ENCODE peak calls at places on chromosomes 7 and 10, in nine cellular contexts. Q is GM23338; Y is A549; J is breast epithelium; Z is naive thymus-derived CD4-positive, alpha-beta T cell; V is epithelial cell of esophagus; N is tibial nerve; D is cardiac muscle cell; R is AG04450. T is an unnamed sample.

GRCh38 chr10:14009315-14010082 is 321.2 kb downstream of the FRMD4A start:
- DNase-seq in D (no peak), Y (no peak), J (no peak), V (peak), Q (no peak), R (peak), N (no peak), Z (peak), T (peak)

GRCh38 chr10:17227367-17228080 is 517 bp upstream of the VIM start:
- DNase-seq in N (no peak), Y (peak), R (no peak), J (no peak), Z (peak), V (no peak), D (peak), Q (peak), T (peak)

GRCh38 chr7:114182837-114183236 is 231.8 kb upstream of the FOXP2 start:
- DNase-seq in V (no peak), Q (no peak), N (no peak), R (no peak), D (peak), Z (no peak), J (no peak), Y (no peak), T (no peak)

GRCh38 chr7:151456276-151456675 is 16.3 kb upstream of the CRYGN start:
- DNase-seq in Y (no peak), N (no peak), D (no peak), R (no peak), Z (no peak), Q (no peak), V (no peak), J (no peak), T (no peak)

GRCh38 chr10:22475857-22476600 is 130.7 kb downstream of the SPAG6 start:
- DNase-seq in Z (peak), D (peak), R (no peak), Q (peak), N (no peak), V (no peak), Y (peak), J (no peak), T (no peak)

GRCh38 chr7:73560035-73560835 is 2.7 kb upstream of the BCL7B start:
- DNase-seq in Q (no peak), J (no peak), Z (no peak), R (peak), D (no peak), N (no peak), V (peak), Y (peak), T (no peak)

GRCh38 chr10:110387983-110388681 is 83.4 kb upstream of the SMNDC1 start:
- DNase-seq in R (no peak), D (no peak), Y (no peak), J (no peak), V (no peak), Z (peak), N (no peak), Q (no peak), T (no peak)

GRCh38 chr10:15439381-15439837 is 68.3 kb upstream of the FAM171A1 start:
- DNase-seq in R (no peak), D (peak), Q (peak), Z (no peak), V (peak), J (no peak), Y (peak), N (no peak), T (no peak)

GRCh38 chr7:121546632-121547340 is 150.7 kb upstream of the FAM3C start:
- DNase-seq in N (no peak), J (no peak), Y (no peak), Z (no peak), Q (no peak), R (no peak), D (no peak), V (no peak), T (no peak)

GRCh38 chr10:94370501-94370900 is 7.8 kb upstream of the NOC3L start:
- DNase-seq in Y (no peak), Q (no peak), J (no peak), N (no peak), D (no peak), R (no peak), Z (no peak), V (no peak), T (no peak)

GRCh38 chr10:51020175-51020574 is 54.1 kb upstream of the PRKG1 start:
- DNase-seq in V (no peak), Z (no peak), N (no peak), R (no peak), Y (no peak), Q (no peak), D (no peak), J (no peak), T (no peak)

GRCh38 chr10:74011762-74012161 is 13.8 kb downstream of the VCL start:
- DNase-seq in R (peak), Z (no peak), Q (no peak), N (peak), D (no peak), V (peak), J (no peak), Y (peak), T (no peak)

GRCh38 chr10:26780793-26781601 is 79.8 kb downstream of the ABI1 start:
- DNase-seq in D (no peak), Q (peak), Z (no peak), V (peak), J (no peak), N (no peak), Y (peak), R (peak), T (no peak)

GRCh38 chr10:122587099-122587725 is 26.7 kb downstream of the DMBT1 start:
- DNase-seq in V (no peak), Z (no peak), R (no peak), J (no peak), D (no peak), N (no peak), Q (no peak), Y (no peak), T (no peak)

GRCh38 chr10:123995082-123995460 is 98.3 kb downstream of the CHST15 start:
- DNase-seq in Q (no peak), R (no peak), V (no peak), N (no peak), Z (no peak), J (no peak), Y (peak), D (no peak), T (no peak)
- H3K4me3 ChIP-seq in Q (peak), R (peak), V (no peak), N (no peak), Z (peak), J (peak), Y (peak), D (no peak), T (no peak)

GRCh38 chr10:63672491-63672890 is 151.3 kb downstream of the REEP3 start:
- DNase-seq in Y (no peak), Q (no peak), N (no peak), V (no peak), D (no peak), Z (no peak), R (no peak), J (no peak), T (no peak)

GRCh38 chr10:63671317-63671937 is 150.2 kb downstream of the REEP3 start:
- DNase-seq in Z (no peak), J (no peak), D (no peak), R (peak), N (no peak), Y (no peak), V (no peak), Q (no peak), T (no peak)

GRCh38 chr10:63667596-63667995 is 146.4 kb downstream of the REEP3 start:
- DNase-seq in N (no peak), Z (no peak), D (no peak), Y (no peak), V (no peak), R (no peak), J (no peak), Q (no peak), T (no peak)

GRCh38 chr10:63668081-63668480 is 146.9 kb downstream of the REEP3 start:
- DNase-seq in R (no peak), V (no peak), J (no peak), D (no peak), Z (no peak), Y (no peak), Q (no peak), N (no peak), T (no peak)

DNA sequence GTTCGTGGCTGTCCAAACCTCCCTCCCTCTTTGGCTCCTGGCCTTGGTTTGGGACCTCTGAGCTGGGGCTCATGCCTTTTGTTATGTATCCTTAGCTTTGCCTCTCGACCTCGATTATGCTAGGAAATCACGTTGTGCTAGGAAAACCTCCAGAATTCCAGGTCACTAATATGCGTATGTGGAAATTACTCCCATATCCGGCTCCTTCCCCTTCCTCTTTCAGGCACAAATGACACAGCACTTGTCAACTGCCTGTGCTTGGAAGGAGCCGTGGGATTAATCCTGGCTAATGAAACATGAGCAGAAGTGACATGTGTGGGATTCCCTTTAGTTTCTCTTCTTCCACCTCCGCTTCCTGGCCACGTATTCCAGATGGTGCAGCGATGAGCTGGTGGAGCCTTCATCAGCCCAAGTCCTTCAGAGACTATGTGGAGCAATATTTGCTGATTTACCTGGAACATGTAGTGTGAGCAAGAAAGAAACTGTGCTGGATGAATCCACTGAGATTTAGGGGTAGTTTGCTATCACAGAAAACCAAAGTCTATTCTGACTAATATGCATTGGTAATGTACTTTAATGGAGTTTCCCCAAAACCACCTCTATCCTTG is 149.2 kb downstream of the REEP3 start:
- DNase-seq in V (no peak), D (no peak), Z (no peak), Y (no peak), R (no peak), Q (peak), J (no peak), N (peak), T (no peak)
- H3K4me3 ChIP-seq in V (no peak), D (no peak), Z (no peak), Y (no peak), R (no peak), Q (peak), J (peak), N (no peak), T (no peak)

DNA sequence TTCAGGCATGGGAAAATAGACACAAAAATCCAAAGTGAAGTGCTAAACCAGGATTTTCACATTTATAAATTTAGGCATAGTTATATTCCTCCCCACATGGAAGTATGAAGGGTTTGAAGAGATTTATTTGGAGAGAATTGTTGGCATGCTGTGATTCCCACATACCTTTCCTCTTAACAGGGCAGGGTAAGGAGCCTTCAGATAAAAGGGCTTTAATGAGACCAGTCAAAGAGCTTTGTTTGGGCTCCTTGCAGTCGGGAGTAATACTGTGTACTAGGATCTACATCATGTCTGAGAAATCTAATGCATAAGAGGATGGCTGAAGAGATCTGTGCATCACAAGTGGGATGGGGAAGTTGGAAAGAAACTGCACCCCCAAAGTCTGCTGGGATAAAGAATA is 140.8 kb upstream of the PTN start:
- DNase-seq in Q (no peak), V (no peak), R (no peak), Y (no peak), N (no peak), D (no peak), J (no peak), Z (no peak), T (no peak)
- H3K4me3 ChIP-seq in Q (no peak), V (no peak), R (no peak), Y (no peak), N (no peak), D (no peak), J (no peak), Z (no peak), T (no peak)

GRCh38 chr7:27171636-27172387 is 2.3 kb downstream of the HOXA10 start:
- DNase-seq in Z (peak), J (peak), R (no peak), D (no peak), N (no peak), Y (no peak), V (no peak), Q (peak), T (no peak)

GRCh38 chr7:27172823-27173411 is 1.2 kb downstream of the HOXA10 start:
- DNase-seq in V (no peak), D (no peak), Q (peak), Z (peak), J (peak), Y (peak), R (no peak), N (peak), T (no peak)

GRCh38 chr7:27170936-27171635 is 3.0 kb downstream of the HOXA10 start:
- DNase-seq in D (no peak), V (no peak), Y (no peak), N (no peak), Z (no peak), J (peak), R (no peak), Q (peak), T (no peak)

GRCh38 chr7:27173412-27174076 is 576 bp downstream of the HOXA10 start:
- DNase-seq in N (no peak), R (no peak), Y (no peak), Q (peak), Z (peak), J (peak), V (no peak), D (no peak), T (no peak)

GRCh38 chr7:27172388-27172774 is 1.7 kb downstream of the HOXA10 start:
- DNase-seq in Q (no peak), V (no peak), N (no peak), J (peak), Y (no peak), Z (peak), R (no peak), D (no peak), T (no peak)
- H3K4me3 ChIP-seq in Q (no peak), V (no peak), N (peak), J (peak), Y (peak), Z (no peak), R (no peak), D (no peak), T (no peak)

DNA sequence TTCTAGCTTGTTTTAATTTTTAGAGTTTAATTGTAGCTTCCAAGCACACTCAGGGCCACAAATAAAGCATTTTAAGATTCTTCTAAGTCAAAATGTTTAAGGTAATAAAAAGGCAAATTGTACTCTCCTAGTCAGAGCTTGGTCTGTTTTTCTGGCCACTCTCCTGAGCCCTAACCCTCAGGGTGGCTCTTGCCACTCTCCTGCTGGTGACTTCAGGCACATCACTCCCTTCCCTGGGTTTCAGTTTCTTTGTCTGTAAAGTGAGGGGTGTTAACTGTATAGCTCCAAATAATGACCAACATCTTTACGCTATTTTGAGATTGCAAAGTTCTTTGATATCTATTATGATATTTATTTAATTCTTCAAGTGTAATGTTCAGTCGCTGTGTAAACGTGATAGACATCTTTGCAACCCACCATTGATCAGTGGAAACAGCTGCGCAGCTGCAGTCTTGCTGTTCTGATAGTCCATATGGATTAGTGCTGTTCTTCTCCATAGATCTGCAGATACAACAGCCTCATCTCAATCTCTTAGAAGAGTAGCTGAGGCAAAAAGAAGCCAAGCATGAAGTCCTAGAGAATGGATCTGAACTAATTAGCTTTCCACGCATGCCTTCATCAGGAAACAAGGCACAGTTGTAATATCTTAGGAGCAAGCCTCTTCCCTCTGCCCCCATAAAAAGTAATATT is 189.9 kb downstream of the PLPP4 start:
- DNase-seq in R (no peak), Y (no peak), V (no peak), Q (no peak), J (no peak), N (no peak), D (no peak), Z (no peak), T (no peak)
- H3K4me3 ChIP-seq in R (no peak), Y (no peak), V (no peak), Q (no peak), J (no peak), N (no peak), D (no peak), Z (no peak), T (no peak)

DNA sequence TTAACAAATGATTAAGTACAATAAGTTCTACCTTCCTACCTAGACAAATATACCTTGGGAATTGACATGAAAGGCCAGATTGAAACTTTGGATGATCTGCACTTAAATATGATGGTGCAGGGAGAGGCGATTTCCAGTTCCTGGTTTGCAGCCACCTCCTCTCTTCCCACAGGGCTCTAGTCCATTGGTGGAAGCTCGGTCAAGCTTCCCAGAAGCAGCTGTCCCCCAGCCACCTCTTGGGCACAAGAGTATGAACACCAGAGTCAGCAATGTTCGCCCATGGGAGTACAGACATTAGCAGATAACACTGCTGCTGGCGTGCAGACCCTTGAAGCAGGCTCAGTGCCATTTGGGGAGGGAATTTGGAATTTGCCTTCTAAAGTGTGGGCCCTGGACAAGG is 1.5 kb upstream of the CPVL start:
- DNase-seq in Y (no peak), R (no peak), V (no peak), Q (no peak), N (no peak), D (no peak), Z (no peak), J (no peak), T (no peak)
- H3K4me3 ChIP-seq in Y (no peak), R (no peak), V (no peak), Q (no peak), N (no peak), D (no peak), Z (no peak), J (no peak), T (no peak)

GRCh38 chr7:126493801-126494200 is 758.9 kb downstream of the GRM8 start:
- DNase-seq in Z (no peak), J (no peak), R (no peak), D (no peak), Q (no peak), Y (no peak), N (no peak), V (no peak), T (no peak)

GRCh38 chr7:126499481-126499880 is 753.3 kb downstream of the GRM8 start:
- DNase-seq in Y (no peak), J (no peak), R (no peak), N (no peak), D (no peak), V (no peak), Q (no peak), Z (no peak), T (no peak)

GRCh38 chr7:126495739-126496138 is 757.0 kb downstream of the GRM8 start:
- DNase-seq in Q (no peak), V (no peak), J (no peak), R (no peak), Z (no peak), Y (no peak), N (no peak), D (no peak), T (no peak)

DNA sequence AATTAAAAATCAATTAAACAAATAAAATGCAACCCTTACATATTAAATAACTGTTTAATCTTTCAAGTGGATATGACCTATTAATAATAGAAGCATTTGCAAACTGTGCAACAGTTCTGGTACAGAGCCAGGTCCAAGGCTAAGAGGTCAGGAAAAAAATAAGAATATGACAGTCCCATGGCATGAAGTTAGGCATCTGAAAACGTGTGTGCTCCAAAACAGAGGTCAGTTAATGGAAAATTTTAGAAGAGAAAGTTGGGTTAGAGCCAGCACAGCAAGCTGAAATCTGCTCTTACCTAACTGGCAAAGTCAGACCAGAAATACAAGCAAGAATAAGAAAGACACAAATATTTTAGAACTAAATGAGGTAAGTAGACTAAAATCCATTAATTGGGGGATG is 757.7 kb downstream of the GRM8 start:
- DNase-seq in Y (no peak), Z (no peak), V (no peak), N (no peak), J (no peak), R (no peak), Q (no peak), D (no peak), T (no peak)
- H3K4me3 ChIP-seq in Y (no peak), Z (no peak), V (no peak), N (no peak), J (no peak), R (no peak), Q (no peak), D (no peak), T (no peak)

GRCh38 chr7:159094030-159094740 is 50.5 kb downstream of the VIPR2 start:
- DNase-seq in V (no peak), J (peak), R (no peak), N (no peak), Y (no peak), Q (no peak), D (no peak), Z (peak), T (no peak)

GRCh38 chr7:159095979-159096411 is 48.7 kb downstream of the VIPR2 start:
- DNase-seq in R (no peak), N (no peak), J (peak), V (no peak), D (no peak), Q (no peak), Z (no peak), Y (no peak), T (no peak)

GRCh38 chr7:159096736-159097581 is 47.7 kb downstream of the VIPR2 start:
- DNase-seq in Q (no peak), D (peak), N (no peak), V (no peak), Z (no peak), Y (no peak), R (no peak), J (peak), T (no peak)

GRCh38 chr7:159093351-159093971 is 51.2 kb downstream of the VIPR2 start:
- DNase-seq in D (no peak), V (no peak), Z (no peak), N (no peak), J (peak), R (no peak), Y (no peak), Q (no peak), T (no peak)

GRCh38 chr7:159094919-159095915 is 49.5 kb downstream of the VIPR2 start:
- DNase-seq in Q (no peak), J (peak), R (no peak), D (no peak), Y (no peak), Z (no peak), N (no peak), V (no peak), T (no peak)
- H3K4me3 ChIP-seq in Q (no peak), J (no peak), R (no peak), D (no peak), Y (no peak), Z (no peak), N (no peak), V (no peak), T (no peak)

DNA sequence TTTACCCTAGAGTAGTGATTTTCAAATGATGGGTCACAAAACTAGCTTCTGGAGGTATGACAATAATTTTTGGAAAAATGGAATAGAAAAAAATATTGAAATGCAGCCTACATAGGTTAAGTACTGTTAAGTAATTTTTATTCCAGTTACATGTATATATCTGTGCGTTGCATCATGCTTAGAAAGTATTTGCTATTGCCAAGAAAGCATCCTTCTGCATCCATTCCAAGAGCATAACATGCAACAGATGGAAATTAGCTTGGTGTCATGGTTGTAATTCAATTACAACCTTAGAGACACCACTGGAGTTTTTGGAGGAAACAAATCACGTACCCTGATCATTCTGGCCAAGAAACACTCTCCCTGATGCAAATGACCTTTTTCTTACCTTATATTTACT is 1.7 kb downstream of the AKR1B1 start:
- DNase-seq in Y (no peak), N (no peak), R (no peak), D (no peak), V (no peak), J (no peak), Z (no peak), Q (no peak), T (no peak)
- H3K4me3 ChIP-seq in Y (peak), N (no peak), R (no peak), D (no peak), V (no peak), J (no peak), Z (no peak), Q (no peak), T (no peak)